ENCODE peak calls at places on chromosomes 2 and 18, in five cellular contexts. C, B, E, O and Y are unnamed samples.

GRCh38 chr2:112242384-112242783 is 12.5 kb downstream of the ZC3H8 start:
- DNase-seq in B (no peak), C (no peak), E (no peak), O (no peak), Y (no peak)

GRCh38 chr18:22831441-22831904 is 101.7 kb upstream of the RBBP8 start:
- DNase-seq in E (no peak), B (no peak), O (peak), C (no peak), Y (peak)

GRCh38 chr2:119377973-119378305 is 11.2 kb downstream of the DBI start:
- DNase-seq in C (no peak), O (no peak), B (no peak), E (no peak), Y (no peak)

GRCh38 chr2:30234180-30234971 is 3.0 kb downstream of the LBH start:
- DNase-seq in O (peak), C (no peak), E (peak), B (peak), Y (peak)

GRCh38 chr2:24273598-24273997 is 86.7 kb downstream of the ITSN2 start:
- DNase-seq in B (no peak), C (no peak), E (no peak), O (no peak), Y (no peak)

GRCh38 chr2:143877056-143877455 is 642.9 kb downstream of the ZEB2 start:
- DNase-seq in O (no peak), B (no peak), C (no peak), E (no peak), Y (no peak)

GRCh38 chr2:8692783-8693768 is 11.2 kb downstream of the ID2 start:
- DNase-seq in E (no peak), C (peak), B (no peak), O (no peak), Y (no peak)

GRCh38 chr2:47309952-47310800 is 92.8 kb upstream of the MSH2 start:
- DNase-seq in O (peak), E (peak), C (peak), B (no peak), Y (peak)

GRCh38 chr2:47653036-47653435 is 129.9 kb upstream of the MSH6 start:
- DNase-seq in E (no peak), C (no peak), B (no peak), O (no peak), Y (no peak)

GRCh38 chr2:12221583-12221982 is 475.2 kb downstream of the LPIN1 start:
- DNase-seq in E (no peak), B (no peak), C (no peak), O (no peak), Y (no peak)

GRCh38 chr2:128769457-128770142 is 450.9 kb upstream of the HS6ST1 start:
- DNase-seq in O (no peak), B (no peak), C (no peak), E (no peak), Y (no peak)

GRCh38 chr18:58671122-58671940 is at the start of gene MALT1:
- DNase-seq in C (peak), O (peak), E (peak), B (peak), Y (peak)

GRCh38 chr18:58674159-58674558 is 2.9 kb downstream of the MALT1 start:
- DNase-seq in O (no peak), B (no peak), C (no peak), E (no peak), Y (no peak)

GRCh38 chr18:58676270-58676669 is 5.0 kb downstream of the MALT1 start:
- DNase-seq in C (no peak), O (no peak), B (no peak), E (no peak), Y (no peak)

GRCh38 chr18:58671941-58672565 is 788 bp downstream of the MALT1 start:
- DNase-seq in C (peak), E (peak), B (no peak), O (peak), Y (no peak)

DNA sequence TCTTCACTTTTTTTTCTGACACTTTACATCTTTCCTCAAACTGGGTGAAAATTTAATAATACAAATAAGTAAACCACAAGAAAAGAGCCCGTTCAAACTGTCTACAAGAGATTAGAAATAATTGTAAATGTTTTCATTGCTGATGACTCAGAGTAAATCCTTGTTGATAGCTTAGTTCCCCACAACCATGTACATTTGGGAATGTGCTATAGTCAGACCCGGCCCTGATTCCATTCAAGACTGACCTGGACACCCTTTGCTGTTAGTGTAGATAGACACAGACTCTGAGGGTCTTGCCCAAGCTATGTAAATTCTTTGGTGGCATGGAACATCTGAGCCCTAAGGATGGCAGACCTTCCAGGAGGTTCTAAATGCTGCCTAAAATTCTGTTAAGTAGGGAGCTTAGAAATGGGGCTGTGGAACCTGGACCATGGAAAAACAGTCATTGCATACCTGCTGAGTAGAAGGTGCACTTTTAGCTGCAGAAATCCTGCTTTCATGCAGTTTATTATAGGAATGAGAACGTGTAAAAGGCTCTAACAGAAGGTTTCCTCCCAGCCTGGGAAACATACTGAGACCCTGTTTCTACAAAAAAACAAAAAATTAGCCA is 3.7 kb downstream of the MALT1 start:
- DNase-seq in E (no peak), C (no peak), O (peak), B (no peak), Y (no peak)
- H3K4me3 ChIP-seq in E (no peak), C (no peak), O (no peak), B (no peak), Y (no peak)

GRCh38 chr2:137963535-137964065 is 673 bp upstream of the HNMT start:
- DNase-seq in B (no peak), C (no peak), O (no peak), E (no peak), Y (no peak)
- H3K4me3 ChIP-seq in B (peak), C (peak), O (no peak), E (peak), Y (no peak)

DNA sequence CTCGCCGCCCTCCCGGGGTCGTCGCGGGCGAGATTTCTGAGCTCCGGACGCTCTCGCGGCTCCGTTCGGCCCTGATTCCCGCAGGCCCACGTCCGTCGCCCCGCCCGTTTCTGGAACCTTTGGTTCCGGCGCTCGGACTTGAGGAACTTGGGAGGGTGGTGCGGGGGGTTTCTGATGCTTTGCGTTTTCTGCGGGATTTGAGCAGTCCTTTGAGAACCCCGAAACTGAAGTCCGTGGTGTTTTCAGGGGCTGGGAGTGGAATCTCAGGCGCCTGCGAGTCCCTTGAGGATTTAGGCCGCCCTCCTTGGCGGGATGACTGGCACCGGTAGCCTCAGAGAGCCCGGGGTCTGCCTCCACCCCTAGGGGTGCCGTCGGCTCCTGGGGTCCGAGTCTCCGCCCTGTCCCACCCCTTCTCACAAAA is 336 bp downstream of the THNSL2 start:
- DNase-seq in C (peak), B (no peak), E (no peak), O (no peak), Y (peak)
- H3K4me3 ChIP-seq in C (peak), B (peak), E (no peak), O (peak), Y (peak)

GRCh38 chr2:237923507-237924163 is 43.2 kb upstream of the UBE2F start:
- DNase-seq in B (no peak), O (peak), E (peak), C (peak), Y (no peak)
- H3K4me3 ChIP-seq in B (peak), O (no peak), E (peak), C (peak), Y (no peak)

DNA sequence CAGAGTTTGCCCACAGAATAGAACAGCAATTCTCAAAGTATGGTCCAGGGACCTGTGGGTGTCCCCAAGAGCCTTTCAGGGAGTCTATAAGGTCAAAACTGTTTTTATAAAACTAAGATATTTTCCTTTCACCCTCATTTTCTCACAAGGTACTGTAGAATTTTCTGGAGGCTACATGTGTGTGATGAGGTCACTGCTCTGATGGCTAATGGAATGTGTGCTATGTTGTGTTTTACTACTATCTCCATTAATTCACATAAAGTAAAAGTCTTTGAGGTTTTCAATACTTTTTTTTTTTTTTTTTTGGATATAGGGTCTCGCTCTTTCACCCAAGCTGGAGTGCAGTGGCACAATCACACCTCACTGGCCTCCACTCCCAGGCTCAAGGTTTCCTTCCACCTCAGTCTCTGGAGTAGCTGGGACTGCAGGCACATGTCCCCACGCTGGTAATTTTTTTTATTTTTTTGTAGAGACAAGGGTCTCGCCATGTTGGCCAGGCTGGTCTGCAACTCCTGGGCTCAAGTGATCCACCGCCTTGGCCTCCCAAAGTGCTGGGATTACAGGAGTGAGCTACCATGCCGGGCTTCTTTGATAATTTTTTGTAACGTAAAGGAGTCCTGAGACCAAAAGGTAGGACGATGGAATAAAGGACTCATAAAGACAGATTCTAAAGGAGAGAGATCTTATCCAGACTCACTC is 1.8 kb downstream of the TRABD2A start:
- DNase-seq in O (no peak), E (no peak), B (no peak), C (no peak), Y (no peak)
- H3K4me3 ChIP-seq in O (no peak), E (no peak), B (no peak), C (peak), Y (no peak)

DNA sequence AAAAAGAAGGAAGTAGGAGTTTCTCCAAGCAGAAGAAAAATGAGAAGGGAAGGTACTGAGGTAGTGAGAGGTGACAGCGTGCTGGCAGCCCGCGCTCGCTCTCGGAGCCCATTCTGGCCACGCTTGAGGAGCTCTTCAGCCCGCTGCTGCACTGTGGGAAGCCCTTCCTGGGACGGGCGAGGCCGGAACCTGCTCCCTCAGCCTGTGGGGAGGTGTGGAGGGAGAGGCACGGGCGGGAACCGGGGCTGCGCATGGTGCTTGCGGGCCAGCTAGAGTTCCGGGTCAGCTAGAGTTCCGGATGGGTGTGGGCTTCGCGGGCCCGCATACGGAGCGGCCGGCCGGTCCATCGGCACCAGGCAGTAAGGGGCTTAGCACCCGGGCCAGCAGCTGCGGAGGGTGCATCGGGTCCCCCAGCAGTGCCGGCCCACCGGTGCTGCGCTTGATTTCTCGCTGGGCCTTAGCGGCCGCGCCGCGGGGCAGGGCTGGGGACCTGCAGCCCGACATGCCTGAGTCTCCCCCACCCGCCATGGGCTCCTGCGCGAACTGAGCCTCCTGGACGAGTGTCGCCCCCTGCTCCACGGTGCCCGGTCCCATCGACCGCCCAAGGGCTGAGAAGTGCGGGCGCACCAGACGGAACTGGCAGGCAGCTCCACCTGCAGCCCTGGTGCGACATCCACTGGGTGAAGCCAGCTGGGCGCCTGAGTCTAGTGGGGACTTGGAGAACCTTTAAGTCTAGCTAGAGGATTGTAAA is 11.1 kb upstream of the CYS1 start:
- DNase-seq in B (no peak), C (peak), E (no peak), O (no peak), Y (no peak)
- H3K4me3 ChIP-seq in B (peak), C (peak), E (no peak), O (no peak), Y (no peak)

GRCh38 chr2:176745543-176746331 is 466.9 kb upstream of the HNRNPA3 start:
- DNase-seq in O (no peak), C (no peak), E (peak), B (no peak), Y (no peak)
- H3K4me3 ChIP-seq in O (no peak), C (no peak), E (no peak), B (no peak), Y (no peak)

GRCh38 chr18:67362906-67363305 is 153.6 kb downstream of the DSEL start:
- DNase-seq in B (no peak), O (no peak), C (no peak), E (no peak), Y (no peak)
- H3K4me3 ChIP-seq in B (no peak), O (no peak), C (no peak), E (no peak), Y (no peak)

GRCh38 chr2:96737831-96738230 is 2.0 kb downstream of the LMAN2L start:
- DNase-seq in C (no peak), O (no peak), E (no peak), B (no peak), Y (no peak)
- H3K4me3 ChIP-seq in C (no peak), O (no peak), E (no peak), B (no peak), Y (no peak)

DNA sequence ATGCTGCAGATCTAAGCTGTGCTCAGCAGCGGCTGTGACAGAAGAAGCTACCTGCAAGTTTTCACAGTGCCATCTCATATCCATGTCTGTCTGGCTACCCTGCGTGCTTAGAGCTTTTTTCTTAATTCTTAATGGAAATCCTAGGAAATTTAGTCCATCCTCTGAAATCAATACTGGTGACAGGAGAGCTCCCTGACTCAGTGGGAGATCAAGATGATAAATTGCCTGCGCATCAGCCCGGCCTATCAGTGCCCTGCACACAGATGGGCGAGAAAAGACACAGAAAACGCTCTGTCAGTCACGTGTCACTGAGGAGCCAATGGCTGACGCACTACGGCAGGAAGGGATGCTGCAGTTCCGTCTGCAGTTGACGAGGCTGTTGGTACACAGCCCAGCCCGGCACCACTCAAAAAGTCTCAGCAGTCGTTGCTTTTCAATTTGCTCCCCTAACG is 819.6 kb upstream of the FSHR start:
- DNase-seq in O (peak), C (peak), B (no peak), E (peak), Y (peak)
- H3K4me3 ChIP-seq in O (peak), C (peak), B (peak), E (peak), Y (peak)